ENCODE peak calls at places on chromosomes 3 and 15, in four cellular contexts. X, U, C and E are unnamed samples.

GRCh38 chr3:13111173-13111873 is 38.1 kb upstream of the IQSEC1 start:
- DNase-seq in C (no peak), X (peak), U (no peak), E (no peak)

GRCh38 chr3:142087676-142088075 is 61.7 kb downstream of the TFDP2 start:
- DNase-seq in X (no peak), C (peak), U (no peak), E (no peak)

GRCh38 chr15:83472151-83472550 is 25.0 kb downstream of the SH3GL3 start:
- DNase-seq in C (no peak), X (no peak), U (no peak), E (no peak)

GRCh38 chr15:77032647-77033416 is 37.9 kb downstream of the PSTPIP1 start:
- DNase-seq in U (peak), C (no peak), X (peak), E (no peak)

GRCh38 chr3:4995500-4996053 is 16.3 kb downstream of the BHLHE40 start:
- DNase-seq in X (no peak), C (peak), U (peak), E (no peak)

GRCh38 chr3:171323934-171324535 is 136.2 kb downstream of the TNIK start:
- DNase-seq in X (no peak), U (no peak), C (no peak), E (no peak)

GRCh38 chr15:80489030-80489594 is 84.9 kb downstream of the ARNT2 start:
- DNase-seq in C (peak), X (no peak), U (no peak), E (no peak)

GRCh38 chr15:44775923-44776322 is 39.6 kb downstream of the TRIM69 start:
- DNase-seq in X (no peak), C (no peak), U (no peak), E (no peak)

GRCh38 chr15:51967583-51967982 is 4.0 kb downstream of the LEO1 start:
- DNase-seq in C (no peak), U (no peak), X (no peak), E (no peak)

GRCh38 chr15:72936237-72936636 is 116.0 kb upstream of the NEO1 start:
- DNase-seq in X (no peak), C (no peak), U (no peak), E (no peak)

GRCh38 chr15:72098076-72098475 is 19.9 kb downstream of the MYO9A start:
- DNase-seq in U (no peak), C (peak), X (no peak), E (no peak)

GRCh38 chr3:137263982-137264777 is 306.4 kb downstream of the IL20RB start:
- DNase-seq in C (no peak), X (no peak), U (peak), E (no peak)

GRCh38 chr3:123543950-123544349 is 40.9 kb downstream of the HACD2 start:
- DNase-seq in U (no peak), X (no peak), C (no peak), E (no peak)

DNA sequence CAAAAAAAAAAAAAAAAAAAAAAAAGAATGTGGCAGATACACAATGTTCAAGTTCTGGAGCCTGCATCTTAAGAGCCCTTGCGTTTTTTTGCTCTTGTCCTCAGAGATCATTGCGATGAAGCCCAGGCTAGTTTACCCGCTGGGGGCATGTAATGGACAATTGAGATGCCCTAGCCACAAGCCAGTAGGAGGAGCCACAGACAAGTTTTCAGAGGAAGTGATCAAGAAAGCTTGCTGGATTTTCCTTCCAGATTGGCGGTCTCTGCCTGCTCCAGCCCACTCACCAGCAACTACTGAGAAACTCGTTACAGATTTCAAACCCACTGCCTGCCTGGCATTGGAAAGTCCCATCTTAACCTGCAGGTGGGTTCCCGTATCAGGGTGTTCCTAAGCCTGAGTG is 192.1 kb upstream of the EOMES start:
- DNase-seq in C (no peak), X (no peak), U (no peak), E (no peak)
- TF ChIP-seq CTCF in C (no peak), X (no peak), U (no peak), E (no peak)

GRCh38 chr3:37742574-37743212 is 119.0 kb upstream of the CTDSPL start:
- DNase-seq in C (no peak), X (no peak), U (no peak), E (no peak)

GRCh38 chr3:37739579-37740290 is 121.9 kb upstream of the CTDSPL start:
- DNase-seq in X (no peak), U (no peak), C (no peak), E (no peak)

GRCh38 chr3:37740471-37740870 is 121.2 kb upstream of the CTDSPL start:
- DNase-seq in U (no peak), X (no peak), C (no peak), E (no peak)

GRCh38 chr3:37742121-37742520 is 119.6 kb upstream of the CTDSPL start:
- DNase-seq in C (no peak), X (no peak), U (no peak), E (no peak)

DNA sequence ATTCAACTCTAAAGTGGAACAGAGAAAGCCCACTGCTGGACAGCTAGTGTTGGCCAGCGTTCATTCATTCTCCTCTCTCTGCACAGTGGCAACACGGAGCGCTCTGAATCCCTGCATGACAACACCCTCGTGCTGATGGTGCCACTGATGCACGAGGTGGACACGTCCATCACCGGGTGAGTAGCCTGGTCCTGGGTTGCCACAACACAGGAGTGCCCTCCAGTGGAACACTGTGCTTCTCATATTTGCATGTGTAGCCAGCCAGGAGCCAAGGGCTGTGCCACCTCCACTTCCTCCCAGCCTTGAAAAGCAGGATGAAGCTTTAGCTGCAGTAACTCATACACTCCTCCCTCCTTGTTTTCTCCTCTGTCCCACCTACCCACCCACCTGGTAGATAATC is 120.0 kb upstream of the CTDSPL start:
- DNase-seq in U (peak), X (peak), C (no peak), E (no peak)
- TF ChIP-seq CTCF in U (peak), X (peak), C (peak), E (no peak)

GRCh38 chr15:98177950-98178848 is 217.7 kb downstream of the ARRDC4 start:
- DNase-seq in C (peak), U (no peak), X (no peak), E (peak)

GRCh38 chr15:98169551-98169950 is 209.0 kb downstream of the ARRDC4 start:
- DNase-seq in X (no peak), C (no peak), U (no peak), E (no peak)

DNA sequence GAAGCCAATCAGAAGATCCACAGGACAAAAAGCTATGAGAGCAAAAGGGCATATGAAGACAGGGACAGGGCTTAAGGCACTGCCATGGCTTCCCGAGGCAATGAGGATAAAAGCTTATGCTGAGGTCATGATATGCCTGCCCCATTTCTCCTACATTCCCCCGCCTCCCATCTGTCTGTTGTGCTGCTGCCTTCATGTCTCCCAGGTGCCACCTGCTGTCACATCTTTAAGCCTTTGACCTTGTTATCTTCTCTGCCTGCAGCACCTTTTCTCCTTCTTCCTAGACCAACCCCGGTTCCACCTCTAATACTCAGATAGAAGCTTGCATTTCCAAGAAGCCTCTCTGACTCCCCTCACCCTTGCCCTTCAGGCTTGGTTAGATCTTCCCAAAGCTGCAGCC is 213.8 kb downstream of the ARRDC4 start:
- DNase-seq in X (no peak), C (no peak), U (no peak), E (no peak)
- TF ChIP-seq CTCF in X (no peak), C (no peak), U (no peak), E (no peak)

GRCh38 chr15:79209690-79210089 is 72.8 kb upstream of the ANKRD34C start:
- DNase-seq in X (no peak), U (no peak), C (no peak), E (peak)
- TF ChIP-seq CTCF in X (no peak), U (no peak), C (peak), E (peak)